ENCODE peak calls at places on chromosomes 2 and 18, in eight cellular contexts. Z is AG04450; Y is CD4-positive, alpha-beta memory T cell; V is lung; L is fibroblast of lung; B is pancreas; S is vagina; G is GM23248. U is an unnamed sample.

GRCh38 chr2:235776531-235776930 is 282.7 kb downstream of the AGAP1 start:
- DNase-seq in B (peak; percentile 7), Y (no peak), G (no peak), V (no peak), S (no peak), L (no peak), Z (no peak), U (no peak)

GRCh38 chr18:31723998-31724711 is 36.5 kb downstream of the SLC25A52 start:
- DNase-seq in G (peak; percentile 39), V (no peak), B (peak; percentile 17), L (peak; percentile 18), Y (no peak), Z (no peak), S (no peak), U (peak; percentile 36)

GRCh38 chr18:3725100-3725499 is 275.1 kb downstream of the TGIF1 start:
- DNase-seq in Y (no peak), S (no peak), L (no peak), B (no peak), V (no peak), G (no peak), Z (no peak), U (no peak)

GRCh38 chr2:46471-47345 is at the start of gene FAM110C:
- DNase-seq in B (peak; percentile 92), G (peak; percentile 6), Y (peak; percentile 43), V (peak; percentile 71), S (no peak), Z (no peak), L (peak; percentile 22), U (peak; percentile 85)

GRCh38 chr2:126244937-126245336 is 411.0 kb upstream of the GYPC start:
- DNase-seq in Y (no peak), Z (no peak), B (peak; percentile 58), L (peak; percentile 27), S (no peak), G (peak; percentile 21), V (peak; percentile 41), U (no peak)

GRCh38 chr2:65033178-65033577 is 23.0 kb upstream of the CEP68 start:
- DNase-seq in L (peak; percentile 6), V (no peak), G (peak; percentile 38), S (no peak), B (no peak), Y (peak; percentile 26), Z (no peak), U (no peak)

GRCh38 chr2:26243643-26244478 is 571 bp downstream of the HADHA start:
- DNase-seq in B (no peak), V (no peak), G (peak; percentile 58), Y (peak; percentile 31), Z (no peak), S (no peak), L (peak; percentile 50), U (no peak)

GRCh38 chr2:238370482-238371372 is 50.4 kb downstream of the TRAF3IP1 start:
- DNase-seq in V (peak; percentile 68), Z (peak; percentile 32), B (peak; percentile 47), S (no peak), G (peak; percentile 90), Y (peak; percentile 36), L (peak; percentile 73), U (peak; percentile 59)

GRCh38 chr2:238847841-238848565 is at the start of gene TWIST2:
- DNase-seq in V (peak; percentile 73), G (peak; percentile 99), Y (no peak), Z (peak; percentile 75), L (peak; percentile 95), B (no peak), S (no peak), U (peak; percentile 84)

GRCh38 chr18:78635093-78635800 is 344.4 kb upstream of the SALL3 start:
- DNase-seq in S (no peak), B (no peak), G (no peak), Y (no peak), Z (no peak), L (no peak), V (no peak), U (peak; percentile 11)

GRCh38 chr18:78638889-78639596 is 340.6 kb upstream of the SALL3 start:
- DNase-seq in S (no peak), Z (no peak), Y (no peak), V (no peak), L (no peak), B (no peak), G (no peak), U (no peak)

GRCh38 chr18:78634061-78634696 is 345.4 kb upstream of the SALL3 start:
- DNase-seq in L (no peak), Z (no peak), G (no peak), V (no peak), Y (no peak), B (no peak), S (no peak), U (no peak)

GRCh38 chr18:78637442-78638402 is 341.9 kb upstream of the SALL3 start:
- DNase-seq in L (no peak), S (no peak), V (no peak), G (no peak), Z (no peak), Y (no peak), B (no peak), U (no peak)

GRCh38 chr18:78636260-78636659 is 343.4 kb upstream of the SALL3 start:
- DNase-seq in Z (no peak), Y (no peak), L (no peak), G (no peak), B (no peak), V (no peak), S (no peak), U (no peak)
- H3K27ac ChIP-seq in Z (no peak overlapping the region), Y (no peak overlapping the region), L (no peak overlapping the region), G (no peak overlapping the region), B (no peak overlapping the region), V (no peak overlapping the region), S (no peak overlapping the region), U (no peak overlapping the region)

DNA sequence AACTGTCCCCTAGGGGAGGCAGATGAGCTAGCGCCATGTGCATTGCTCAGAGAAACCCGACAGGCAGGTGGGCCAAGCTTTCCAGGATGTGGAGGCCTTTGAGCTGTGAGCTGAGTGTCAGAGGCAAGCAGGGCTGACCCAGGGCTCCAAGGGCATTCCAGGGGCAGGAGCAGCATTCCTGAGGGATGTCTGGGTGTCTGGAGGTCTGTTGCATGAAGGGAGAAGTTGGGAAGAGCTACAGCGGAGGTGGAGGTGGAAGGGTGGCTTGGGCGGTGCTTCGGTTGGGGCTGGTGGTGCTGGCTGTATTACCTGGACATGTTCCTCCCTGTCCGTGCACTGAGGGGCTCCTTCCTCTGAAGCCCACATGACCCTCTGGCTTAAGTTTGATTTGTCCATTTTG is 102.8 kb downstream of the RNF144A start:
- DNase-seq in L (no peak), S (no peak), Y (no peak), G (no peak), B (no peak), Z (no peak), V (no peak), U (no peak)
- H3K27ac ChIP-seq in L (no peak overlapping the region), S (peak overlapping the region; percentile 0), Y (no peak overlapping the region), G (no peak overlapping the region), B (no peak overlapping the region), Z (no peak overlapping the region), V (no peak overlapping the region), U (no peak overlapping the region)

GRCh38 chr18:10140928-10141327 is 227.1 kb downstream of the VAPA start:
- DNase-seq in V (no peak), S (peak; percentile 4), Y (no peak), B (peak; percentile 42), G (peak; percentile 71), L (peak; percentile 41), Z (no peak), U (no peak)

GRCh38 chr18:10139783-10140410 is 226.1 kb downstream of the VAPA start:
- DNase-seq in G (peak; percentile 87), Z (no peak), Y (no peak), S (peak; percentile 81), B (no peak), L (peak; percentile 28), V (no peak), U (no peak)

GRCh38 chr18:10141559-10141958 is 227.7 kb downstream of the VAPA start:
- DNase-seq in G (peak; percentile 4), L (no peak), Y (no peak), S (peak; percentile 70), V (peak; percentile 36), B (no peak), Z (no peak), U (no peak)

GRCh38 chr18:10142056-10142455 is 228.2 kb downstream of the VAPA start:
- DNase-seq in V (no peak), B (no peak), Z (no peak), G (peak; percentile 26), Y (no peak), L (no peak), S (no peak), U (no peak)

DNA sequence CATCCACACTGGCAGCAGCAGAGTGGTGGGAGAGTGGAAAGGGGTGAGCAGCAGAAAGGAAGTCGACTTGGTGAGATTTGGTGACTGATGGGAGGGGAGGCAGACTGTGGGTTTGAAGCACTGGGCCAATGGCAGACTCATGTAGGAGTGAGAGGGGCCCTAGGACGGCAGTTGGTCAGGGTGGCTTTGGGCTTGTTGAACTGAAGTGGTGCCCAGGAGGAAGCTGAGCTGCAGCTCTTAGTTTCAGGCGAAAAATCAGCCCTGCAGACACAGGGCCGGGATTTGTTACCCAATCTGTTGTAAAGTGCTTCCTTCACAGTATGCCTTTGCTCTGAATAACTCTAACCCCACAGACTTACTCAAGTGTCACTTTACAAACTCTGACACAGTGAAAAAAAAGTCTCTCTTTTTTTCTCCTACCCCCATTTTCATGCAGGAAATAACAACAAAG is 226.7 kb downstream of the VAPA start:
- DNase-seq in Z (no peak), S (peak; percentile 74), Y (no peak), V (no peak), L (peak; percentile 42), B (no peak), G (peak; percentile 72), U (no peak)
- H3K27ac ChIP-seq in Z (peak overlapping the region; percentile 21), S (peak overlapping the region; percentile 74), Y (no peak overlapping the region), V (no peak overlapping the region), L (no peak overlapping the region), B (peak overlapping the region; percentile 78), G (peak overlapping the region; percentile 64), U (no peak overlapping the region)

GRCh38 chr18:57589162-57589561 is 2.7 kb upstream of the FECH start:
- DNase-seq in Z (no peak), V (no peak), L (no peak), Y (no peak), B (no peak), G (no peak), S (no peak), U (no peak)

GRCh38 chr18:57585846-57586242 is 658 bp downstream of the FECH start:
- DNase-seq in Z (no peak), L (no peak), Y (peak; percentile 7), V (no peak), B (no peak), G (no peak), S (no peak), U (peak; percentile 29)

GRCh38 chr18:57585421-57585820 is 1.1 kb downstream of the FECH start:
- DNase-seq in L (peak; percentile 4), Z (no peak), Y (no peak), G (peak; percentile 25), S (no peak), V (no peak), B (no peak), U (no peak)

GRCh38 chr18:57586243-57587049 is at the start of gene FECH:
- DNase-seq in V (peak; percentile 82), B (peak; percentile 80), Z (peak; percentile 34), L (peak; percentile 66), G (peak; percentile 86), S (no peak), Y (peak; percentile 67), U (peak; percentile 78)

DNA sequence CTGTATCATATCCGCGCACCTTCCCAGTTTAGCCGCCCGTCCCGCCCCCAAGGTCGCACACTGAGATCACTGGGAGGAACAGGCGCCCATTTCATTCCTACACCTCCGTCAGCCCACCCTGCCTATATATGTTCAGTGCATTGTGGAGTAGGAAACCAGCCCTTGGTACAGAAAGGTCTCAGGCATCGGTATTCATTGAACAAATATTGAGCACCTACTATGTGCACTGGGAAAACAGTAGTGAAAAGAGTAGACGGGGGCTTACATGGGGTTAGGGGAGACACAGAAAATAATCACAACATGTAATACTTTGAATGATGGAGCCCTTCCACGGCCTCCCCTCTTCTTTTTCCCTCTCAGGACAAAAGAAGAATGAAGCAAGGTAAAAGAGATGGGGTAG is 760 bp upstream of the FECH start:
- DNase-seq in Z (no peak), Y (no peak), B (no peak), V (no peak), S (no peak), L (no peak), G (no peak), U (no peak)
- H3K27ac ChIP-seq in Z (peak overlapping the region; percentile 62), Y (no peak overlapping the region), B (no peak overlapping the region), V (no peak overlapping the region), S (no peak overlapping the region), L (no peak overlapping the region), G (peak overlapping the region; percentile 68), U (no peak overlapping the region)